ENCODE peak calls at places on chromosomes 2 and 18, in four cellular contexts. H, W, M and L are unnamed samples.

GRCh38 chr2:40213071-40213470 is 238.8 kb downstream of the SLC8A1 start:
- DNase-seq in H (peak; percentile 7), W (no peak), M (no peak), L (peak; percentile 22)

GRCh38 chr2:172239944-172240590 is 137.4 kb upstream of the DLX2 start:
- DNase-seq in H (no peak), W (no peak), M (no peak), L (peak; percentile 55)

GRCh38 chr2:44126106-44126797 is 42.4 kb upstream of the PPM1B start:
- DNase-seq in H (peak; percentile 48), W (no peak), M (no peak), L (no peak)

GRCh38 chr2:241215421-241215820 is 26.9 kb downstream of the ANO7 start:
- DNase-seq in H (no peak), W (no peak), M (no peak), L (no peak)

GRCh38 chr2:219723311-219723710 is 95.9 kb downstream of the SLC4A3 start:
- DNase-seq in H (no peak), W (no peak), M (no peak), L (no peak)

GRCh38 chr18:8701546-8702118 is 3.7 kb upstream of the MTCL1 start:
- DNase-seq in H (no peak), W (peak; percentile 64), M (no peak), L (no peak)

GRCh38 chr2:24659862-24660261 is 133.3 kb downstream of the PTRHD1 start:
- DNase-seq in H (no peak), W (no peak), M (no peak), L (no peak)

GRCh38 chr2:230441188-230441897 is 25.3 kb downstream of the SP100 start:
- DNase-seq in H (no peak), W (no peak), M (no peak), L (peak; percentile 82)

GRCh38 chr2:169964740-169965139 is 137.5 kb downstream of the UBR3 start:
- DNase-seq in H (no peak), W (no peak), M (no peak), L (peak; percentile 7)

GRCh38 chr2:590214-591175 is 86.7 kb downstream of the TMEM18 start:
- DNase-seq in H (no peak), W (no peak), M (no peak), L (no peak)

GRCh38 chr2:162221064-162221463 is 22.2 kb downstream of the FAP start:
- DNase-seq in H (peak; percentile 66), W (peak; percentile 35), M (peak; percentile 66), L (peak; percentile 71)

GRCh38 chr18:8942021-8942908 is 160.2 kb upstream of the NDUFV2 start:
- DNase-seq in H (no peak), W (no peak), M (no peak), L (no peak)

GRCh38 chr2:31997653-31998052 is 13.2 kb downstream of the MEMO1 start:
- DNase-seq in H (peak; percentile 17), W (no peak), M (no peak), L (peak; percentile 29)

GRCh38 chr2:26646986-26647672 is 6.0 kb upstream of the CIB4 start:
- DNase-seq in H (no peak), W (no peak), M (no peak), L (no peak)

GRCh38 chr2:162153608-162154224 is 1.7 kb upstream of the GCG start:
- DNase-seq in H (peak; percentile 73), W (peak; percentile 12), M (peak; percentile 52), L (peak; percentile 66)

GRCh38 chr2:58614259-58614658 is 373.1 kb upstream of the FANCL start:
- DNase-seq in H (no peak), W (no peak), M (no peak), L (peak; percentile 20)

GRCh38 chr2:193783681-193784080 is 1588.9 kb upstream of the TMEFF2 start:
- DNase-seq in H (no peak), W (no peak), M (no peak), L (no peak)

GRCh38 chr18:46042571-46043123 is 29.4 kb downstream of the PSTPIP2 start:
- DNase-seq in H (peak; percentile 16), W (no peak), M (no peak), L (no peak)

GRCh38 chr18:49548266-49548665 is 13.6 kb upstream of the LIPG start:
- DNase-seq in H (peak; percentile 29), W (no peak), M (peak; percentile 22), L (no peak)

GRCh38 chr2:119005081-119005480 is 63.1 kb downstream of the MARCO start:
- DNase-seq in H (peak; percentile 92), W (no peak), M (no peak), L (no peak)

GRCh38 chr2:231200805-231201474 is 2.5 kb downstream of the ARMC9 start:
- DNase-seq in H (no peak), W (no peak), M (no peak), L (no peak)

GRCh38 chr2:136168605-136169210 is 50.8 kb upstream of the CXCR4 start:
- DNase-seq in H (peak; percentile 88), W (no peak), M (no peak), L (no peak)

GRCh38 chr2:207624170-207625013 is 802 bp downstream of the METTL21A start:
- DNase-seq in H (peak; percentile 88), W (peak; percentile 41), M (no peak), L (peak; percentile 73)
- TF ChIP-seq POLR2A in H (peak; percentile 66), W (peak; percentile 50), M (peak; percentile 4), L (peak; percentile 95)

GRCh38 chr2:28055325-28055970 is 164.9 kb downstream of the BABAM2 start:
- DNase-seq in H (peak; percentile 14), W (no peak), M (no peak), L (peak; percentile 47)
- TF ChIP-seq MAX in H (no peak), W (no peak), M (no peak), L (no peak)

DNA sequence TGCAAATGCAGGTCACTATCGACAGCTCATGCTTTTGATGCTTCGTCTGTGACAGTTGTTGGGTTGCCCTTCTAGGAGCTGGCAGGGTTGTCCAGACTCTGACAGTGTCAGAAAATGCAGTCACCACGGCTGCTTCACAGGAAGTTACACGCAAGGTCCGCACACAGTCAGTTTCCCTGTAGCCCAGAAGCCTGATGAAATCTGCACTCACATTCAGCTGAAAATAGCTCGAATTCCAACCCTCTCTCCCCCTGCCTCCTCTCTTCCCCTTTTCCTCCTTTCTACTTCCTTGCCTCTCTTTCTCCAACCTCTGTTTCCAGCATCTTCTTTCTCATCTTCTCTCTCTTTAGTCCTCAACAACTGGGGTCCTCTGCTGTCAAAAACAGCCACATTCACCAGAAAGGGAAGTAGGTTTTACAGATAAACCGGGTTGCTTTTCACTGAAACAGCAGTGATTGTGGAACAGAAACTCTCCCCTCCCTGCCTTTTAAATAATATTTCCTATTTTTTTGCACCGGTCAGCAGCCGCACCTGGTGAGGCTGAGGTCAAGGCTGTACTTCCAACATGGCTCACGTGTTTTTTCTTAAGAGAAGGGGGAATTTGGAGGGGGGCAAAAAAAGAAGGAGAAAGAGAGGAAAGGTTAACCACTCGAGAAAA is 69.2 kb downstream of the BCL11A start:
- DNase-seq in H (no peak), W (no peak), M (no peak), L (no peak)
- H3K4me3 ChIP-seq in H (no peak overlapping the region), W (no peak overlapping the region), M (no peak overlapping the region), L (no peak overlapping the region)

GRCh38 chr2:200787351-200788128 is 24.2 kb upstream of the BZW1 start:
- DNase-seq in H (peak; percentile 65), W (no peak), M (no peak), L (peak; percentile 95)
- TF ChIP-seq POLR2A in H (no peak), W (no peak), M (no peak), L (peak; percentile 17)